ENCODE peak calls at places on chromosomes 11 and 22, in six cellular contexts. V is AG09319, Y is EL, Q is lower leg skin, X is HEK293T, U is heart right ventricle. P is an unnamed sample.

GRCh38 chr11:19218801-19219460 is 17.1 kb upstream of the CSRP3 start:
- DNase-seq in X (no peak), V (no peak), U (peak; percentile 64), Y (no peak), Q (no peak), P (no peak)

GRCh38 chr11:124297921-124298320 is 15.8 kb downstream of the OR8D1 start:
- DNase-seq in Q (no peak), V (no peak), U (no peak), Y (peak; percentile 37), X (no peak), P (no peak)

GRCh38 chr22:46934746-46935491 is 172.5 kb downstream of the TBC1D22A start:
- DNase-seq in Q (no peak), Y (peak; percentile 94), U (no peak), V (peak; percentile 37), X (no peak), P (no peak)

GRCh38 chr11:48001438-48002021 is 21.2 kb downstream of the PTPRJ start:
- DNase-seq in Y (peak; percentile 58), U (no peak), Q (no peak), X (no peak), V (no peak), P (no peak)

GRCh38 chr11:2534957-2535672 is 90.3 kb downstream of the KCNQ1 start:
- DNase-seq in U (peak; percentile 5), Q (peak; percentile 64), Y (no peak), V (no peak), X (no peak), P (no peak)

GRCh38 chr11:73404048-73404447 is 27.8 kb downstream of the RELT start:
- DNase-seq in V (no peak), X (peak; percentile 71), Y (peak; percentile 46), Q (peak; percentile 87), U (peak; percentile 72), P (peak; percentile 2)

GRCh38 chr11:118435233-118435892 is 929 bp upstream of the KMT2A start:
- DNase-seq in X (peak; percentile 78), Q (peak; percentile 86), Y (peak; percentile 54), U (peak; percentile 49), V (no peak), P (peak; percentile 56)

GRCh38 chr11:19574916-19575315 is 137.7 kb upstream of the NAV2 start:
- DNase-seq in Q (peak; percentile 63), Y (no peak), V (no peak), U (no peak), X (no peak), P (no peak)

GRCh38 chr22:36733271-36733670 is 29.7 kb upstream of the CACNG2 start:
- DNase-seq in X (no peak), V (no peak), U (no peak), Q (peak; percentile 40), Y (no peak), P (no peak)

P was measured in NCI-H748 treated with DMSO at 0.1 percent for 48 hours.